ENCODE peak calls at places on chromosomes 7 and 10, in four cellular contexts. O is HepG2, C is GM12865, F is prostate gland. U is an unnamed sample.

GRCh38 chr10:102455893-102456471 is 4.6 kb upstream of the C10orf95 start:
- DNase-seq in O (no peak), C (no peak), F (no peak), U (no peak)

GRCh38 chr10:95560288-95561199 is 627 bp downstream of the SORBS1 start:
- DNase-seq in O (no peak), C (peak), F (peak), U (no peak)

GRCh38 chr7:25636871-25637283 is 408.6 kb upstream of the NPVF start:
- DNase-seq in O (no peak), C (no peak), F (no peak), U (no peak)

GRCh38 chr10:54063514-54063913 is 737.5 kb downstream of the PCDH15 start:
- DNase-seq in O (no peak), C (no peak), F (no peak), U (peak)

GRCh38 chr10:108167766-108168165 is 1003.3 kb upstream of the SORCS1 start:
- DNase-seq in O (no peak), C (no peak), F (no peak), U (no peak)

GRCh38 chr10:15543994-15544393 is 172.9 kb upstream of the FAM171A1 start:
- DNase-seq in O (no peak), C (no peak), F (no peak), U (no peak)

GRCh38 chr7:4131043-4131442 is 551.1 kb upstream of the FOXK1 start:
- DNase-seq in O (no peak), C (no peak), F (no peak), U (no peak)

GRCh38 chr7:30285531-30286284 is 1.3 kb downstream of the ZNRF2 start:
- DNase-seq in O (peak), C (peak), F (peak), U (no peak)

GRCh38 chr10:76779821-76780281 is 857.8 kb downstream of the KCNMA1 start:
- DNase-seq in O (no peak), C (no peak), F (no peak), U (no peak)

GRCh38 chr7:130141161-130141857 is 63.9 kb downstream of the TMEM209 start:
- DNase-seq in O (no peak), C (no peak), F (peak), U (no peak)

GRCh38 chr7:142478479-142479220 is 220.8 kb upstream of the PRSS58 start:
- DNase-seq in O (peak), C (peak), F (no peak), U (no peak)

GRCh38 chr10:602391-603005 is 87.0 kb downstream of the DIP2C start:
- DNase-seq in O (no peak), C (no peak), F (no peak), U (no peak)

GRCh38 chr7:79282051-79282694 is 171.3 kb downstream of the MAGI2 start:
- DNase-seq in O (no peak), C (no peak), F (no peak), U (no peak)

GRCh38 chr7:3605222-3605621 is 304.2 kb downstream of the SDK1 start:
- DNase-seq in O (no peak), C (no peak), F (no peak), U (no peak)

DNA sequence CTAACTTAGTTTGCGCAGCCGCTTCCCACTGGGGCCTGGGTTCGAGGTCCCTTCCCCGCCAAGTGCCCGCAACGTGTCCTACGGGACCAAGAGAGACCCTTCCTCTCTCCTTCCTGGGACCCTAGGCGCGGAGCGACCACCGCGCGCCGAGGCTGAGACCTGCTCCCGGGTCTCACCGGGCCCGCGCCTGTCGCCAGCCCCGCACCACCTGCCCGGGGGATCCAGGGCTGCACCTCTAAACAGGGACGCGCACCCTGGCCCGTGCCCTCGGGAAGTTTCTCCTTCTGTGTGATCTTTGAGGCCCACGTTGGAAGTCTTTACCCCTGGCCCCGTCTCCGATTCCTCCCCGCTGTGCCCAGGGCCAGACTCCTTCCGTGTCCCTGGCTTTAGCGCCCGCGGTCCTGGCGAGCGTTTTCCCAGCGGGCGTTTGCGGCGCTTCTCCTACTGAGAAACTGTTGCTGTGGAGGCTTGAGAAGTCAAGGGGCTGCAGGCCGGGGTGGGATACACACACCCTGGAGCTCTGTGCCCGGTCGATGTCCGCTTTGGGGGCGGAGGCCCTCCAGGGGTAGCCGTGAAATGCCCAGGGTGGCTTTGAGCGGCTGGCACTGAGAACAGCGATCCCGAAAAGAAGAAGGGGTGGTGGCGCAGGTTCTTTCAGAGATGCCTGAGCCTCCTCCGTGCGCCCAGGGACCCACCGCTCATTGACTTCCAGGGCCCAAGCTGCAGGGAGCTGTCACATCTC is 575 bp downstream of the PLPP4 start:
- DNase-seq in O (no peak), C (no peak), F (no peak), U (no peak)
- H3K4me3 ChIP-seq in O (no peak), C (no peak), F (peak), U (peak)

DNA sequence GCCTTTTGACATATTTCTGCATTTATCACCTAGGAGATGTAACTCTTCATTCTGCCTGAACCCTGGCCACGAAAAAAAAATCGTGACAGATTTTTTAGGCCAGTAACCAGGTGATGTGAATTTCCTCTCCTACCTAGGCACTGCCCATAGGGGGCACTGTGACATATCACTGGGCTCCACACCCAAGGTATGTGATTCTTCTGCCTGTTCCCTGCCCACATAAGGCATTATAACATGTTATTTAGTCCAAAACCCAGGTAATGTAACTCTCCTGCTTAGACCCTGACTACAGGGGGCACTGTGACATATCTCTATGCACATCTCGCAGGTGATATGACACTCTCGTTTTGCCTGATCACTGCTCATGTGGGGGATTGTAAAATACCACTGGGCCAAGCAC is 29.5 kb upstream of the ZNF107 start:
- DNase-seq in O (no peak), C (no peak), F (no peak), U (no peak)
- TF ChIP-seq CTCF in O (peak), C (no peak), F (peak), U (peak)

GRCh38 chr10:22932626-22933370 is 4.9 kb downstream of the ARMC3 start:
- DNase-seq in O (no peak), C (no peak), F (no peak), U (no peak)

GRCh38 chr10:22927163-22927562 is 690 bp upstream of the ARMC3 start:
- DNase-seq in O (no peak), C (no peak), F (no peak), U (no peak)

GRCh38 chr10:22927661-22928403 is at the start of gene ARMC3:
- DNase-seq in O (peak), C (peak), F (peak), U (no peak)

GRCh38 chr10:22931948-22932347 is 4.1 kb downstream of the ARMC3 start:
- DNase-seq in O (no peak), C (peak), F (no peak), U (peak)
- H3K4me3 ChIP-seq in O (no peak), C (no peak), F (no peak), U (no peak)

GRCh38 chr7:92693519-92693918 is 103.3 kb upstream of the FAM133B start:
- DNase-seq in O (no peak), C (no peak), F (no peak), U (no peak)
- TF ChIP-seq CTCF in O (no peak), C (no peak), F (no peak), U (no peak)

GRCh38 chr7:47373871-47374451 is 207.9 kb downstream of the TNS3 start:
- DNase-seq in O (no peak), C (no peak), F (no peak), U (no peak)
- H3K4me3 ChIP-seq in O (no peak), C (no peak), F (no peak), U (no peak)

DNA sequence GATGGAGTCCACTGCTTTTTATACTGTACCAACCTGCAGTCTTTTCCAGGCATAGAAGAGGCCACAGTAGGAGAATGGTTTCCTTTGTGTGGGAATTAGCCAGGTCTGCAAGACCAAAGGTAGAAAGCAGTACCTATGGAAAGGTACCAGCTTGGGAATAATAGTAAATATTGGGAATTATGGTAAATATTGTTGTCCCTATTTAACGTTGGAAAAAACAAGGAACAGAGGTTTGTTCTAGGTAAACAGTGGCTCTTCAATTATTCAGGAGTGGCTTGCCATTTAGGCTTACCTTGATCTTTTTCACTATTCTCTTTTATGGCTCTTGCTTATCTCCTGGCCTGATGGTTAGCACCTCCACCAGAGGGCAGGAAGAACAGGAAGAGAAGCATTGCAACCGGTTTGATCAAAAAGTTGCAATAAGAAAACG is 43.9 kb upstream of the GSAP start:
- DNase-seq in O (peak), C (no peak), F (no peak), U (no peak)
- TF ChIP-seq CTCF in O (peak), C (peak), F (no peak), U (peak)

GRCh38 chr7:495761-496321 is 23.8 kb downstream of the PDGFA start:
- DNase-seq in O (no peak), C (no peak), F (no peak), U (no peak)
- H3K4me3 ChIP-seq in O (no peak), C (no peak), F (no peak), U (no peak)